ENCODE peak calls at places on chromosome 13, in six cellular contexts. O is fibroblast of pulmonary artery, V is NCI-H510A, N is B cell, E is cardiac fibroblast, P is nephron progenitor cell. D is an unnamed sample.
A peak's percentile ranks its signal among the peaks of the same experiment; 100 is the strongest.

GRCh38 chr13:33125821-33126570 is 109.8 kb downstream of the KL start:
- DNase-seq in O (peak; percentile 94), V (no peak), N (no peak), E (peak; percentile 95), P (no peak), D (no peak)

GRCh38 chr13:113049521-113049941 is 56.1 kb upstream of the F7 start:
- DNase-seq in O (no peak), V (no peak), N (no peak), E (no peak), P (no peak), D (no peak)

GRCh38 chr13:98915563-98916348 is 62.1 kb downstream of the DOCK9 start:
- DNase-seq in O (no peak), V (no peak), N (no peak), E (no peak), P (no peak), D (no peak)

GRCh38 chr13:101730420-101731000 is 278.0 kb downstream of the ITGBL1 start:
- DNase-seq in O (no peak), V (no peak), N (no peak), E (no peak), P (no peak), D (no peak)

GRCh38 chr13:67369895-67370660 is 139.9 kb upstream of the PCDH9 start:
- DNase-seq in O (peak; percentile 92), V (no peak), N (no peak), E (peak; percentile 90), P (no peak), D (no peak)

GRCh38 chr13:67935655-67936054 is 705.5 kb upstream of the PCDH9 start:
- DNase-seq in O (no peak), V (no peak), N (no peak), E (no peak), P (no peak), D (no peak)

GRCh38 chr13:50670272-50670671 is 173.2 kb downstream of the DLEU7 start:
- DNase-seq in O (no peak), V (no peak), N (no peak), E (no peak), P (no peak), D (no peak)

GRCh38 chr13:36818483-36819063 is 449 bp upstream of the RFXAP start:
- DNase-seq in O (no peak), V (no peak), N (no peak), E (peak; percentile 33), P (no peak), D (no peak)

GRCh38 chr13:113155982-113156655 is 2.3 kb upstream of the PROZ start:
- DNase-seq in O (no peak), V (no peak), N (no peak), E (no peak), P (no peak), D (no peak)

GRCh38 chr13:29978211-29978610 is 127.8 kb upstream of the UBL3 start:
- DNase-seq in O (peak; percentile 17), V (no peak), N (no peak), E (peak; percentile 5), P (no peak), D (no peak)

GRCh38 chr13:111431241-111431640 is 110.8 kb downstream of the TEX29 start:
- DNase-seq in O (no peak), V (peak; percentile 28), N (no peak), E (no peak), P (no peak), D (no peak)

GRCh38 chr13:30978981-30979956 is 46.8 kb downstream of the TEX26 start:
- DNase-seq in O (peak; percentile 25), V (no peak), N (no peak), E (peak; percentile 29), P (peak; percentile 64), D (peak; percentile 29)

GRCh38 chr13:109592776-109593175 is 193.6 kb downstream of the IRS2 start:
- DNase-seq in O (no peak), V (no peak), N (no peak), E (no peak), P (no peak), D (no peak)

GRCh38 chr13:31134055-31134711 is 27.5 kb downstream of the HSPH1 start:
- DNase-seq in O (no peak), V (no peak), N (no peak), E (no peak), P (no peak), D (no peak)

GRCh38 chr13:101930331-101930730 is 471.5 kb downstream of the FGF14 start:
- DNase-seq in O (no peak), V (no peak), N (no peak), E (no peak), P (no peak), D (no peak)

GRCh38 chr13:23107665-23108064 is 73.1 kb upstream of the SGCG start:
- DNase-seq in O (no peak), V (no peak), N (no peak), E (no peak), P (no peak), D (no peak)

GRCh38 chr13:107020393-107020792 is 452.5 kb upstream of the ARGLU1 start:
- DNase-seq in O (no peak), V (no peak), N (no peak), E (no peak), P (no peak), D (no peak)

GRCh38 chr13:97904059-97904458 is 49.4 kb upstream of the IPO5 start:
- DNase-seq in O (no peak), V (no peak), N (no peak), E (no peak), P (no peak), D (no peak)

GRCh38 chr13:40670307-40670706 is 3.9 kb upstream of the FOXO1 start:
- DNase-seq in O (no peak), V (no peak), N (no peak), E (no peak), P (no peak), D (no peak)

GRCh38 chr13:72258340-72258981 is 391.5 kb upstream of the DACH1 start:
- DNase-seq in O (no peak), V (no peak), N (no peak), E (no peak), P (peak; percentile 2), D (no peak)

GRCh38 chr13:41061914-41062837 is 867 bp downstream of the WBP4 start:
- DNase-seq in O (peak; percentile 80), V (no peak), N (no peak), E (peak; percentile 85), P (no peak), D (no peak)

GRCh38 chr13:26541678-26542553 is 15.6 kb upstream of the WASF3 start:
- DNase-seq in O (no peak), V (no peak), N (no peak), E (no peak), P (no peak), D (no peak)

GRCh38 chr13:44436589-44437337 is 63.1 kb downstream of the SERP2 start:
- DNase-seq in O (peak; percentile 96), V (peak; percentile 50), N (peak; percentile 39), E (peak; percentile 97), P (peak; percentile 95), D (peak; percentile 92)

GRCh38 chr13:83796364-83796763 is 85.9 kb downstream of the SLITRK1 start:
- DNase-seq in O (no peak), V (peak; percentile 4), N (no peak), E (no peak), P (no peak), D (no peak)

GRCh38 chr13:22198656-22199217 is 527.9 kb downstream of the FGF9 start:
- DNase-seq in O (no peak), V (no peak), N (no peak), E (no peak), P (no peak), D (no peak)

GRCh38 chr13:79311456-79311855 is 94.6 kb downstream of the RBM26 start:
- DNase-seq in O (peak; percentile 43), V (no peak), N (no peak), E (peak; percentile 53), P (no peak), D (no peak)

GRCh38 chr13:72164811-72165210 is 297.8 kb upstream of the DACH1 start:
- DNase-seq in O (no peak), V (no peak), N (no peak), E (no peak), P (no peak), D (no peak)

GRCh38 chr13:68550330-68550729 is 1320.2 kb upstream of the PCDH9 start:
- DNase-seq in O (no peak), V (no peak), N (no peak), E (no peak), P (no peak), D (no peak)

GRCh38 chr13:69556540-69557196 is 551.0 kb upstream of the ATXN8OS start:
- DNase-seq in O (no peak), V (no peak), N (no peak), E (no peak), P (no peak), D (no peak)

GRCh38 chr13:42544246-42544915 is 29.6 kb upstream of the TNFSF11 start:
- DNase-seq in O (no peak), V (no peak), N (no peak), E (no peak), P (no peak), D (no peak)

GRCh38 chr13:99495478-99496321 is 5.6 kb upstream of the TM9SF2 start:
- DNase-seq in O (no peak), V (no peak), N (no peak), E (no peak), P (no peak), D (no peak)

GRCh38 chr13:96796234-96796633 is 198.0 kb downstream of the OXGR1 start:
- DNase-seq in O (peak; percentile 18), V (no peak), N (no peak), E (no peak), P (no peak), D (no peak)

GRCh38 chr13:100512422-100512821 is 76.2 kb downstream of the GGACT start:
- DNase-seq in O (no peak), V (no peak), N (no peak), E (peak; percentile 12), P (no peak), D (no peak)

GRCh38 chr13:62418872-62419271 is 1003.2 kb upstream of the PCDH20 start:
- DNase-seq in O (peak; percentile 52), V (no peak), N (no peak), E (peak; percentile 22), P (no peak), D (no peak)